ENCODE peak calls at places on chromosomes 5 and 9, in six cellular contexts. U is skeletal muscle cell, D is cardiac muscle cell, G is DMS153, Q is SK-N-SH, A is GM13977. R is an unnamed sample.

GRCh38 chr5:81787843-81788242 is 36.9 kb upstream of the SSBP2 start:
- DNase-seq in U (peak; percentile 72), D (peak; percentile 91), G (no peak), Q (no peak), A (no peak), R (no peak)

GRCh38 chr9:132943677-132944293 is 631 bp downstream of the TSC1 start:
- DNase-seq in U (no peak), D (no peak), G (no peak), Q (no peak), A (peak; percentile 30), R (no peak)

GRCh38 chr5:115947260-115947659 is 15.0 kb upstream of the LVRN start:
- DNase-seq in U (no peak), D (no peak), G (no peak), Q (no peak), A (no peak), R (no peak)

GRCh38 chr5:54904425-54904824 is 81.0 kb downstream of the ESM1 start:
- DNase-seq in U (no peak), D (peak; percentile 74), G (no peak), Q (no peak), A (no peak), R (no peak)

GRCh38 chr5:16957305-16958165 is 21.4 kb upstream of the MYO10 start:
- DNase-seq in U (peak; percentile 90), D (peak; percentile 92), G (no peak), Q (no peak), A (no peak), R (no peak)

GRCh38 chr9:15642369-15642962 is 89.6 kb downstream of the CCDC171 start:
- DNase-seq in U (peak; percentile 3), D (peak; percentile 69), G (peak; percentile 7), Q (peak; percentile 33), A (peak; percentile 38), R (no peak)

GRCh38 chr9:69173497-69173890 is 583 bp upstream of the TJP2 start:
- DNase-seq in U (no peak), D (no peak), G (no peak), Q (no peak), A (no peak), R (no peak)

GRCh38 chr5:125719681-125720676 is 703.2 kb upstream of the GRAMD2B start:
- DNase-seq in U (no peak), D (no peak), G (peak; percentile 94), Q (no peak), A (no peak), R (no peak)

GRCh38 chr9:16579872-16580432 is 290.5 kb downstream of the BNC2 start:
- DNase-seq in U (no peak), D (no peak), G (no peak), Q (no peak), A (no peak), R (no peak)

GRCh38 chr5:180259260-180259611 is 32.6 kb downstream of the MAPK9 start:
- DNase-seq in U (no peak), D (no peak), G (no peak), Q (no peak), A (no peak), R (no peak)

GRCh38 chr9:2559212-2560152 is 62.1 kb upstream of the VLDLR start:
- DNase-seq in U (peak; percentile 84), D (peak; percentile 99), G (no peak), Q (peak; percentile 10), A (no peak), R (no peak)

GRCh38 chr5:35129276-35129675 is 81.5 kb upstream of the AGXT2 start:
- DNase-seq in U (peak; percentile 81), D (peak; percentile 82), G (no peak), Q (no peak), A (no peak), R (no peak)

GRCh38 chr5:139104577-139105271 is 93.4 kb downstream of the SIL1 start:
- DNase-seq in U (peak; percentile 74), D (peak; percentile 96), G (no peak), Q (no peak), A (no peak), R (no peak)

GRCh38 chr5:172841258-172841657 is 7.2 kb downstream of the ERGIC1 start:
- DNase-seq in U (no peak), D (no peak), G (no peak), Q (no peak), A (no peak), R (no peak)

GRCh38 chr5:111745075-111745474 is 11.9 kb downstream of the NREP start:
- DNase-seq in U (no peak), D (no peak), G (no peak), Q (no peak), A (no peak), R (no peak)

GRCh38 chr9:116327702-116328440 is 174.3 kb downstream of the PAPPA start:
- DNase-seq in U (no peak), D (peak; percentile 58), G (no peak), Q (no peak), A (no peak), R (no peak)

R was measured in GM06990.